ENCODE peak calls at places on chromosome 3, in seven cellular contexts. One of them, this sample, is unnamed.

GRCh38 chr3:81249540-81250029 is 511.9 kb downstream of the GBE1 start:
- DNase-seq in fibroblast of lung: peak; percentile 77
- DNase-seq in gastrocnemius medialis: no peak
- DNase-seq in mammary epithelial cell: no peak
- DNase-seq in uterus: no peak
- DNase-seq in MM.1S: no peak
- DNase-seq in cardiac muscle cell: no peak
- DNase-seq in this sample: no peak

GRCh38 chr3:59422312-59422711 is 372.5 kb upstream of the CFAP20DC start:
- DNase-seq in fibroblast of lung: peak; percentile 90
- DNase-seq in gastrocnemius medialis: no peak
- DNase-seq in mammary epithelial cell: peak; percentile 92
- DNase-seq in uterus: no peak
- DNase-seq in MM.1S: no peak
- DNase-seq in cardiac muscle cell: no peak
- DNase-seq in this sample: no peak

GRCh38 chr3:48597408-48597800 is 2.3 kb upstream of the COL7A1 start:
- DNase-seq in fibroblast of lung: no peak
- DNase-seq in gastrocnemius medialis: no peak
- DNase-seq in mammary epithelial cell: no peak
- DNase-seq in uterus: no peak
- DNase-seq in MM.1S: no peak
- DNase-seq in cardiac muscle cell: no peak
- DNase-seq in this sample: no peak

GRCh38 chr3:183477801-183478456 is 49.5 kb upstream of the MCF2L2 start:
- DNase-seq in fibroblast of lung: no peak
- DNase-seq in gastrocnemius medialis: no peak
- DNase-seq in mammary epithelial cell: peak; percentile 24
- DNase-seq in uterus: no peak
- DNase-seq in MM.1S: no peak
- DNase-seq in cardiac muscle cell: no peak
- DNase-seq in this sample: no peak

GRCh38 chr3:130761730-130762311 is 15.2 kb upstream of the PIK3R4 start:
- DNase-seq in fibroblast of lung: no peak
- DNase-seq in gastrocnemius medialis: no peak
- DNase-seq in mammary epithelial cell: peak; percentile 69
- DNase-seq in uterus: no peak
- DNase-seq in MM.1S: peak; percentile 10
- DNase-seq in cardiac muscle cell: no peak
- DNase-seq in this sample: no peak

GRCh38 chr3:43389388-43390254 is 103.3 kb downstream of the SNRK start:
- DNase-seq in fibroblast of lung: peak; percentile 72
- DNase-seq in gastrocnemius medialis: no peak
- DNase-seq in mammary epithelial cell: peak; percentile 85
- DNase-seq in uterus: no peak
- DNase-seq in MM.1S: peak; percentile 70
- DNase-seq in cardiac muscle cell: no peak
- DNase-seq in this sample: no peak

GRCh38 chr3:28595364-28595763 is 246.7 kb upstream of the AZI2 start:
- DNase-seq in fibroblast of lung: no peak
- DNase-seq in gastrocnemius medialis: no peak
- DNase-seq in mammary epithelial cell: no peak
- DNase-seq in uterus: no peak
- DNase-seq in MM.1S: no peak
- DNase-seq in cardiac muscle cell: no peak
- DNase-seq in this sample: no peak

GRCh38 chr3:139716908-139717485 is 39.2 kb upstream of the NMNAT3 start:
- DNase-seq in fibroblast of lung: no peak
- DNase-seq in gastrocnemius medialis: no peak
- DNase-seq in mammary epithelial cell: no peak
- DNase-seq in uterus: no peak
- DNase-seq in MM.1S: no peak
- DNase-seq in cardiac muscle cell: no peak
- DNase-seq in this sample: no peak

GRCh38 chr3:169110633-169111032 is 552.9 kb downstream of the MECOM start:
- DNase-seq in fibroblast of lung: peak; percentile 58
- DNase-seq in gastrocnemius medialis: no peak
- DNase-seq in mammary epithelial cell: no peak
- DNase-seq in uterus: no peak
- DNase-seq in MM.1S: no peak
- DNase-seq in cardiac muscle cell: no peak
- DNase-seq in this sample: no peak

GRCh38 chr3:176950743-176951142 is 246.5 kb downstream of the TBL1XR1 start:
- DNase-seq in fibroblast of lung: peak; percentile 95
- DNase-seq in gastrocnemius medialis: peak; percentile 60
- DNase-seq in mammary epithelial cell: peak; percentile 87
- DNase-seq in uterus: no peak
- DNase-seq in MM.1S: no peak
- DNase-seq in cardiac muscle cell: no peak
- DNase-seq in this sample: no peak

GRCh38 chr3:139353920-139354556 is 10.2 kb downstream of the MRPS22 start:
- DNase-seq in fibroblast of lung: peak; percentile 65
- DNase-seq in gastrocnemius medialis: no peak
- DNase-seq in mammary epithelial cell: peak; percentile 54
- DNase-seq in uterus: no peak
- DNase-seq in MM.1S: peak; percentile 41
- DNase-seq in cardiac muscle cell: peak; percentile 56
- DNase-seq in this sample: no peak

GRCh38 chr3:37466660-37467359 is 292.4 kb upstream of the LRRFIP2 start:
- DNase-seq in fibroblast of lung: no peak
- DNase-seq in gastrocnemius medialis: no peak
- DNase-seq in mammary epithelial cell: no peak
- DNase-seq in uterus: no peak
- DNase-seq in MM.1S: no peak
- DNase-seq in cardiac muscle cell: no peak
- DNase-seq in this sample: peak; percentile 27

GRCh38 chr3:76954412-76954811 is 85.5 kb upstream of the ROBO2 start:
- DNase-seq in fibroblast of lung: no peak
- DNase-seq in gastrocnemius medialis: no peak
- DNase-seq in mammary epithelial cell: no peak
- DNase-seq in uterus: no peak
- DNase-seq in MM.1S: no peak
- DNase-seq in cardiac muscle cell: no peak
- DNase-seq in this sample: no peak

GRCh38 chr3:31014317-31015040 is 120.0 kb upstream of the GADL1 start:
- DNase-seq in fibroblast of lung: peak; percentile 77
- DNase-seq in gastrocnemius medialis: no peak
- DNase-seq in mammary epithelial cell: peak; percentile 80
- DNase-seq in uterus: no peak
- DNase-seq in MM.1S: no peak
- DNase-seq in cardiac muscle cell: no peak
- DNase-seq in this sample: no peak

GRCh38 chr3:171811913-171812321 is 1.6 kb upstream of the PLD1 start:
- DNase-seq in fibroblast of lung: peak; percentile 58
- DNase-seq in gastrocnemius medialis: no peak
- DNase-seq in mammary epithelial cell: peak; percentile 73
- DNase-seq in uterus: peak; percentile 59
- DNase-seq in MM.1S: no peak
- DNase-seq in cardiac muscle cell: no peak
- DNase-seq in this sample: no peak

GRCh38 chr3:137792633-137793271 is 28.6 kb downstream of the SOX14 start:
- DNase-seq in fibroblast of lung: no peak
- DNase-seq in gastrocnemius medialis: no peak
- DNase-seq in mammary epithelial cell: peak; percentile 35
- DNase-seq in uterus: no peak
- DNase-seq in MM.1S: peak; percentile 66
- DNase-seq in cardiac muscle cell: peak; percentile 11
- DNase-seq in this sample: no peak

GRCh38 chr3:187728248-187728647 is 17.0 kb downstream of the BCL6 start:
- DNase-seq in fibroblast of lung: no peak
- DNase-seq in gastrocnemius medialis: no peak
- DNase-seq in mammary epithelial cell: no peak
- DNase-seq in uterus: no peak
- DNase-seq in MM.1S: no peak
- DNase-seq in cardiac muscle cell: no peak
- DNase-seq in this sample: no peak

DNA sequence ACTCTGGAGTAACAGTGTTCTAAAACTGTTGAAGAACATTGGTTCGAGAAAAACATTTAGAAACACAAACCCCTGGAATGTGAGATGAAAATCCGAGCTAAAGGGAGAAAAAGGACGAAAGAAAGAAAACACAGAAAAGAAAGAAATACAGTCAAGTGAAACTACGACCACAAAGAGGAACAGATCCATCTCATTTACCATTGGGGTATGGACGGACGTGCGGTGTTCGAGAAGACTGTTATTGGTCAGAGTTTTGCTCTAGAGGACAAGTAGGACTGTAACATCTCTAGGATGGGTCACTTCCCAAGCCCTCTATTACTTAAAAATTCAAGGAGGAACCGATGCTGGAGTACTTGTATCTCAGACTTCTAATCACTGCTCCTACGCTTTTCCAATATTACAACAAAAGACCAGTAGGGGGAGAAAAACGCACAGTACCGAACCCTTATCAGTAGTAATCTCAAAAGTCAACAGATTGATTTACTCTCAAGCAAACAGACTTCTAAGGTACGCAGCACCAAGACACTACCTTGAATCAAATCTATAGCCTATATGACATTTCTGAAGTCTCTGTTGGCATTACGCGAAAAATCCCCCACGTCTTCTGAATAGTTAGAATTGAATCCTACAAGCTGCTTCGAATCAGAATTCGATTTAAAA is 1.1 kb upstream of the PIK3CA start:
- DNase-seq in fibroblast of lung: peak; percentile 61
- DNase-seq in gastrocnemius medialis: no peak
- DNase-seq in mammary epithelial cell: peak; percentile 66
- DNase-seq in uterus: no peak
- DNase-seq in MM.1S: peak; percentile 75
- DNase-seq in cardiac muscle cell: peak; percentile 67
- DNase-seq in this sample: no peak
- TF ChIP-seq CTCF in fibroblast of lung: peak; percentile 66
- TF ChIP-seq CTCF in gastrocnemius medialis: peak; percentile 61
- TF ChIP-seq CTCF in mammary epithelial cell: peak; percentile 68
- TF ChIP-seq CTCF in uterus: peak; percentile 64
- TF ChIP-seq CTCF in MM.1S: peak; percentile 85
- TF ChIP-seq CTCF in cardiac muscle cell: peak; percentile 64
- TF ChIP-seq CTCF in this sample: peak; percentile 76

DNA sequence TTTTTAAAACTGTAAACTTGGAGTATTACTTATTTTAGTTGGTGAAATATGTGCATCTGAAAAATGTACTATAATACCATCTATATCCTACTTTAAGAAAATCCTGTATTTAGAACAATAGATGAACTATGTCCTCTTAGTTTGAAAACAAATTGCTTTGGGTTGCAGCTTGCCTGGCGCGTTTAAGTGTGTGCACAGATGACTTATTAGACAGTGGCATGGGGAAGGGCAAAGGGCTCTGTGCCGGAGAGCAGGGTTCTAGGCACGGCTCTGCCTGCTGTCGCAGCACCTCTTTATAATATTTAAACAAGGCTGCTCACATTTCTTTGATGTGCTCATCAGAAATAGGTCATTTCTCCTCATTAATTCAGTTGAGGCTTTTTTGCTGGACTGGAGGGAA is 10.0 kb downstream of the PXK start:
- DNase-seq in fibroblast of lung: no peak
- DNase-seq in gastrocnemius medialis: no peak
- DNase-seq in mammary epithelial cell: no peak
- DNase-seq in uterus: no peak
- DNase-seq in MM.1S: no peak
- DNase-seq in cardiac muscle cell: no peak
- DNase-seq in this sample: no peak
- H3K4me1 ChIP-seq in fibroblast of lung: peaks cover 4% of the 10 kb centered on the region
- H3K4me1 ChIP-seq in gastrocnemius medialis: no peaks in the 10 kb centered on the region
- H3K4me1 ChIP-seq in mammary epithelial cell: no peaks in the 10 kb centered on the region
- H3K4me1 ChIP-seq in uterus: peaks cover 8% of the 10 kb centered on the region
- H3K4me1 ChIP-seq in MM.1S: no peaks in the 10 kb centered on the region
- H3K4me1 ChIP-seq in cardiac muscle cell: peaks cover 8% of the 10 kb centered on the region
- H3K4me1 ChIP-seq in this sample: peaks cover 17% of the 10 kb centered on the region

DNA sequence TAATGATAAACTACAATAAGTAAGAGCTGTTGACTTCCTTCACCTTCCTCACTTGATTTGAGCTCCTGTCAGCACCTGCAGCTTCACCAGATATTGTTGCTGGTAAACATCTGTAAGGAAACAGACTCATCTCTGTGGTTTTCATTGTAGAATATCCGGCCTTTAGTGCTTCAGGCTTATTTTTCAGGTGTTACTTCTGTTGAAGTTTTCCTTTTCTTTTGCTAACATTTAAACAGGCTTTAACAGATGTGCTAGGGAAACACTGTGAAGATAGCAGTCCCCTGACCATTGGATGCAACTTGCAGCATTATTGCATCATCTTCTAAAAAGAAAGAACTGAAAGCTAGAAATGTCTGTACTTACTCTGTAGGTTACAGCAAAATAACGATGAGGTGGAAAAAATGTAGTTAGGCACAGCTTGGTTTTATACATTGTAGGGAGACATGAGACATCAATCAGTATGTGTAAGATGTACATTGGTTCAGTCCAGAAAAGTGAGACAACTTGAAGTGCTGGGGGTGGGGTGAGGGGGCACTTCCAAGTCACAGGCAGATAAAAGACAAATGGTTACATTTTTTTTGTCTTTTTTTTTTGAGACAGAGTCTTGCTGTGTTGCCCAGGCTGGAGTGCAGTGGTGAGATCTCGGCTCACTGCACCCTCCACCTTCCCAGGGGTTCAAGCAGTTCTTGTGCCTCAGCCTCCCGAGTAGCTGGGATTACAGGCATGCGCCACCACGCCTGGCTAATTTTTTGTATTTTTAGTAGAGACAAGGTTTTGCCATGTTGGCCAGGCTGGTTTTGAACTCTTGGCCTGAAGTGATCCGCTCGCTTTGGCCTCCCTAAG is 10.2 kb downstream of the EDEM1 start:
- DNase-seq in fibroblast of lung: peak; percentile 43
- DNase-seq in gastrocnemius medialis: no peak
- DNase-seq in mammary epithelial cell: peak; percentile 70
- DNase-seq in uterus: no peak
- DNase-seq in MM.1S: peak; percentile 94
- DNase-seq in cardiac muscle cell: no peak
- DNase-seq in this sample: no peak
- H3K4me3 ChIP-seq in fibroblast of lung: no peak overlapping the region
- H3K4me3 ChIP-seq in gastrocnemius medialis: no peak overlapping the region
- H3K4me3 ChIP-seq in mammary epithelial cell: peak overlapping the region; percentile 25
- H3K4me3 ChIP-seq in uterus: no peak overlapping the region
- H3K4me3 ChIP-seq in MM.1S: peak overlapping the region; percentile 7
- H3K4me3 ChIP-seq in cardiac muscle cell: no peak overlapping the region
- H3K4me3 ChIP-seq in this sample: no peak overlapping the region

DNA sequence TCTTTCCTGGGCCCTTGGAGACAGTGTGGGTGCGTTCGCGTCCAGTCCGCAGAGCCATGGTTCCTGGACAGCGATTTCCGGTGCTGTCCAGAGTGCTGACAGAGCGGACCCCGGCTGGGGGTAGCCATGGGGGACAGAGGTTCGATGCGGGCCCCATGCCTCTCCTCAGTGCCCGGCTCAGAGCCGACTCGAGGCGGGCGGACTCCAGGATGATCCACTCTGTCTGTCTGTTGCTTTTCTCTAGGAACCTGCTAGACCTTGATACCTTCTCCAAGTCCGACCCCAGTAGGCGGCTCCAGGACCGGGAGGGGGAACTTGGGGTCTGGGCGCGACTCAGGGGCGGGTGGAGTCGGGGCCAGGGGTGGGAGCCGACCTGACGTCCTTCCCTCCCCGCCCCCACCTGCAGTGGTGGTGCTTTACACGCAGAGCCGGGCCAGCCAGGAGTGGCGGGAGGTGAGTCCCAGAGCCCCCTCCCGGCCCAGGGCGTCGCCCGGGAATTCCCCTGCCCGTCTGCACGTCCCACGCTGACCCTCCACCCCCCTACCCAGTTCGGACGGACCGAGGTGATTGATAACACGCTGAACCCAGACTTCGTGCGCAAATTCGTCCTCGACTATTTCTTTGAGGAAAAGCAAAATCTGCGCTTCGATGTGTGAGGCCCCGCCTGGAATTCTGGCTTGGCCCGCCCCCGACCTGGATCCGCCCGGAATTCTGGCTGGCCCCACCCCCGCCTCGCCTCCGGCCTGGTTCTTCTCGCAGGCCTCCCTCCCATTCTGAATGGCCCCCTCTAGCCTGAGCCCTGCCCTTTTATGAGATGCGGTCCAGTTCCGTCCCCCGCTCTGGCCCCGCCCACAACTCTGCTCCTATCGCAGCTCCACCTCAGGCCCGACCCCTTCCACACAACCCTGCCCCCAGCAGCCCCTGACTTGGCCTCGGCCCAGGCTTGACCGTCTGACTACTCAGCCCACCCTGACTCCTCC is 1.0 kb downstream of the CPNE9 start:
- DNase-seq in fibroblast of lung: peak; percentile 23
- DNase-seq in gastrocnemius medialis: no peak
- DNase-seq in mammary epithelial cell: no peak
- DNase-seq in uterus: peak; percentile 40
- DNase-seq in MM.1S: no peak
- DNase-seq in cardiac muscle cell: peak; percentile 76
- DNase-seq in this sample: peak; percentile 29
- TF ChIP-seq CTCF in fibroblast of lung: no peak
- TF ChIP-seq CTCF in gastrocnemius medialis: no peak
- TF ChIP-seq CTCF in mammary epithelial cell: no peak
- TF ChIP-seq CTCF in uterus: no peak
- TF ChIP-seq CTCF in MM.1S: no peak
- TF ChIP-seq CTCF in cardiac muscle cell: no peak
- TF ChIP-seq CTCF in this sample: no peak

This sample was measured in left ventricle myocardium inferior.